ENCODE peak calls at places on chromosomes 11 and 22, in five cellular contexts. Y, D, M, E and P are unnamed samples.

GRCh38 chr22:35104491-35104890 is 38.5 kb downstream of the ISX start:
- DNase-seq in M (no peak), Y (no peak), E (no peak), D (no peak), P (no peak)

GRCh38 chr22:26890870-26891269 is 233.5 kb downstream of the MIAT start:
- DNase-seq in M (no peak), Y (no peak), D (no peak), E (no peak), P (no peak)

GRCh38 chr22:24499706-24500105 is 4.6 kb downstream of the UPB1 start:
- DNase-seq in D (no peak), E (no peak), M (no peak), Y (no peak), P (no peak)

GRCh38 chr11:2612884-2613571 is 86.8 kb downstream of the KCNQ1OT1 start:
- DNase-seq in Y (no peak), M (no peak), D (no peak), E (no peak), P (no peak)

GRCh38 chr11:115471367-115471766 is 32.8 kb downstream of the CADM1 start:
- DNase-seq in Y (no peak), D (no peak), E (no peak), M (peak), P (peak)

GRCh38 chr11:20156280-20156875 is 3.9 kb downstream of the DBX1 start:
- DNase-seq in M (no peak), D (no peak), E (peak), Y (peak), P (no peak)

GRCh38 chr11:118911880-118912741 is 13.6 kb downstream of the BCL9L start:
- DNase-seq in Y (peak), M (peak), E (no peak), D (peak), P (no peak)

GRCh38 chr11:15757299-15757698 is 599.0 kb downstream of the SOX6 start:
- DNase-seq in Y (no peak), M (no peak), E (no peak), D (no peak), P (no peak)

GRCh38 chr11:394858-395655 is 1.0 kb downstream of the PKP3 start:
- DNase-seq in D (no peak), Y (no peak), M (no peak), E (no peak), P (no peak)

GRCh38 chr11:13776134-13776815 is 107.8 kb downstream of the FAR1 start:
- DNase-seq in E (no peak), Y (no peak), D (no peak), M (no peak), P (no peak)

GRCh38 chr11:67666676-67667489 is 7.5 kb downstream of the ALDH3B2 start:
- DNase-seq in M (no peak), Y (no peak), D (no peak), E (peak), P (no peak)

GRCh38 chr22:38455530-38456271 is 702 bp upstream of the KCNJ4 start:
- DNase-seq in E (peak), M (no peak), D (no peak), Y (no peak), P (no peak)

GRCh38 chr22:32745251-32745995 is 56.1 kb upstream of the TIMP3 start:
- DNase-seq in D (peak), Y (peak), E (peak), M (no peak), P (no peak)

GRCh38 chr22:37420656-37421467 is 6.4 kb downstream of the ELFN2 start:
- DNase-seq in D (no peak), E (no peak), M (no peak), Y (no peak), P (no peak)

GRCh38 chr11:933002-933820 is 7.5 kb downstream of the AP2A2 start:
- DNase-seq in D (no peak), E (no peak), Y (no peak), M (no peak), P (no peak)

GRCh38 chr11:45162064-45162375 is 15.6 kb downstream of the PRDM11 start:
- DNase-seq in E (no peak), M (no peak), Y (no peak), D (no peak), P (no peak)

GRCh38 chr22:44091021-44091721 is 67.1 kb downstream of the PARVB start:
- DNase-seq in Y (no peak), M (no peak), E (peak), D (peak), P (no peak)

GRCh38 chr22:44869196-44869595 is 116.8 kb downstream of the ARHGAP8 start:
- DNase-seq in Y (no peak), E (peak), M (no peak), D (no peak), P (no peak)

GRCh38 chr11:73308003-73308962 is at the start of gene ARHGEF17:
- DNase-seq in M (peak), D (peak), E (peak), Y (peak), P (peak)
- TF ChIP-seq POLR2AphosphoS5 in M (peak), D (peak), E (peak), Y (peak), P (peak)

DNA sequence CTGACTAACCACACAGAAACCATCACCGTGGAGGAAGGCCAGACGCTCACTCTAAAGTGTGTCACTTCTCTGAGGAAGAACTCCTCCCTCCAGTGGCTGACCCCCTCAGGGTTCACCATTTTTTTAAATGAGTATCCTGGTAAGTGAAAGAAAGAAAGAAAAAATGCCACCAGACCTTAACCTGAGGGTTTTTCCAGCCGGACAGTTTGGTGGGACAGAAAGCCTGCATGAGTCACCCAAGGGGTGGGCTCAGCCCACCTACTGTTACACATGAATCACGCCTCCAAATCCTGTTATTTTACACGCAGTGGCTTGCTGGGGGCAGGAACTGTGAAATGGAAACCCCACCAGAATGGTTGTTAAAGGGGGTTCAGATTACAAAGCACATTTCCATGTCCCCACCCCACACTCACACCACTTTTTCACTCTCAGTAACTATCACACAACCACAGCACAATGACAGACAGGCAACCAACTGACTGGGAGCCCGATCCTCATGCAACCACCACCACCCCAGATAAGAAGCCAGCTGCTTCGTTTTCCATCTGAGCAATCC is 11.9 kb downstream of the CRTAM start:
- DNase-seq in M (no peak), Y (no peak), E (no peak), D (no peak), P (no peak)
- TF ChIP-seq EP300 in M (no peak), Y (no peak), E (no peak), D (no peak), P (no peak)

DNA sequence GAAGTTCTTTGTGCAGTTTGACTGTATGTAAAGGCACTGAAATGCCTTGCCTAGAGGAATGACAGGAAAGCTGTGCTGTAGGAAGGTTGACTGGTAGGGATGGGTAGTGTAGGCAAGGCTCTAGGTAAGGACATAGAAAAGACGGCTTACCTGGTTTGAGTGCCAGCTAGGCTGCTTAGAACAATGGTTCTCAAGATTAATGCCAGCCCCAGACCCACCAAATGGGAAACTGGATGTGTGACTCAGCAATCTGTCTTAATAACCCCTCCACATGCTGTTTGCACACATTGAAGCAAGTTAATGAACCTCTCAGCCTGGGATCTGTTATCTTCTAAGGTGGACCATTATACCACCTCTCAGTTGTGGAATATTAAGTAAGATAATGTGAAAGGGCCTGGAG is 3.7 kb downstream of the RPS3 start:
- DNase-seq in Y (no peak), E (no peak), D (no peak), M (no peak), P (no peak)
- TF ChIP-seq POLR2AphosphoS5 in Y (no peak), E (no peak), D (no peak), M (no peak), P (no peak)

GRCh38 chr22:21982338-21982965 is at the start of gene TOP3B:
- DNase-seq in M (peak), E (peak), Y (peak), D (peak), P (peak)
- TF ChIP-seq EP300 in M (no peak), E (no peak), Y (no peak), D (no peak), P (no peak)

DNA sequence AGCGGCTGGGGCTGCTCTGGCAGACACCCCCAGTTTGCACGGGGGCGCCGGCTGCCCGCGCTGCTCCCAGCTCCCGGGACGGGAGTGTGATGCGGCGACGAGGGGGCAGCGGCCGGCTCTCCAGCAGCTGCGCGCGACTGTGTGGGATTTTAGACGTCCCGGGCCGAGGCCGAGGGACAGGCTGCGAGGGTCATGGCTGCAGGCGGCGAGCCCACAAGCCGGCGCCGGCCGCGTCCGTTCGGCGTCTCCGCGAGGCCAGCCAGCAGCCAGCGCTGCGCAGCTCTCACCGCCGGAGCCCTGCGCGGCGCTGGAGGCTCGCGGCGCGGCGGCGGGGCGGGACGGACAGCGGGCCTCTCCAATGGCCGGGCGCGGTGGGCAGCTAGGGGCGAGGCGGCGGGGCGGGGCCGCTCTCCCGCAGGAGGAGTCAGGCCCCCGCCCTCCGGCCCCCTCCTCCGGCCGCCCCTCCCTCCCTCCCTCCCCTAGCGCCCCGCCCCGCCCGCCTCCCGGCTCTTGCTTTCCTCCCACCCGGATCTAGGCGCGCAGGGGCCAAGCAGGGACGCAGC is at the start of gene FZD4:
- DNase-seq in D (peak), M (peak), E (peak), Y (peak), P (peak)
- TF ChIP-seq POLR2AphosphoS5 in D (peak), M (peak), E (peak), Y (peak), P (peak)

DNA sequence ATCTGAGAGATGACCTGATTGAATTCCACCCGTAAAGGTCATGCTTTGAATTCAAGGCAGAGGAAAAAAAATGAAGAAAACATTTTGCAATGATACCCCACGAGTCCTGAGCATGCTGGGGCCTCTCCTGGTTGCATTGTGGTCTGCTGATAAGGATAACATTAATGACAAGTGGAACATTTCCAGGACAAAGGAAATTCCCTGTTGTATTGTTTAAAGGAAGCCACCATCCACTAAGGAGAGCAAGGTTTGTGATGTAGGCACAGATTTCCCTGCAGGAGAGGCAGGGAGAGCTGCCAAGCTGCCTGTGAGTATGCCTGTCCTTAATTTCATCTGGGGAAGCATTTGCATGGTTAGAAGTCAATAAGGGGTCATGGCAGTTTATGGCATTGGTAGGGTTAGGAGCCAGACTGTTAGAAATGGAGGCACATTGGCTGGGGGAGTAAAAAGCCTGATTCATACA is 21.9 kb downstream of the FLI1 start:
- DNase-seq in D (no peak), M (no peak), Y (no peak), E (no peak), P (no peak)
- TF ChIP-seq EP300 in D (no peak), M (no peak), Y (no peak), E (no peak), P (no peak)

DNA sequence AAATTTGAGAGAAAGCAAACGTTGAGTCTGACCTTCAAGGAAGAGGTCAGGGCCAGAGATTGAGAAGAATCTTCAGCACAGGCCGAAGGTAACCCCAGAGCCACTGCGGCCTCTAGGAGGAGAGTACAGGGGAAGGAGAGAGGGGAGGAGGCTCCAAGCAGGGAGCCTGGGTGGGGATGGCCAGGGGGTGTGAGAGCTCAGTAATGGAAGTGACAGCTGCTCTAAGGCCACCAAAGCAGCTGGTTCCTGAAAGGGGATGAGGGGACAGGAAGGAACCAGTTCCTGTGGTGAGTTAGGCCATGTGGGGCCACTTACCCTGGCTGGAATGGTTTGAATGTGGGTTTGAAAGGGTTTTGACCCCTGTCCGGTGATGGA is 46.1 kb downstream of the PISD start:
- DNase-seq in E (no peak), D (no peak), Y (no peak), M (no peak), P (no peak)
- TF ChIP-seq POLR2AphosphoS5 in E (peak), D (no peak), Y (no peak), M (no peak), P (no peak)

DNA sequence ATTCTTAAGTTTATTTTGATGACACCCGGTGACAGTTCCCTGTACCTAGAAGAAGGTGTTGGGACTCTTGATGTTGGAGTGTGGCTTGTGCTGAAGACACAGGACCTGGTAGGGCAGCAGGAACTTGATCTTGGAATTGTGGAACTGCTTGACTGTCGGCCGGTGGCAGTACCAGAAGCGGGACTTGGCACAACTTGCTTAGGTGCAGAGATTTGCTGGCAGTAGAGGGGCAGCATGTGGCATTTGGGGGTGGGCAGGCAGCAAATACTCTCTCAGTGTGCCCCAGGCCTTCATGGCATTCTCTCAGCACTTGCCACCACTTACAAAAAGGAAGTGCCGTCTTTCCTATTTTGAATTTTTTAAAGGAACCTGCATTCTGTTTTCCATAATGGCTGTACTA is 3.6 kb downstream of the PEX26 start:
- DNase-seq in M (no peak), D (no peak), Y (no peak), E (no peak), P (no peak)
- TF ChIP-seq EP300 in M (no peak), D (no peak), Y (no peak), E (no peak), P (no peak)

GRCh38 chr11:102933627-102934026 is 21.9 kb downstream of the MMP13 start:
- DNase-seq in M (no peak), E (no peak), D (no peak), Y (no peak), P (no peak)

GRCh38 chr11:102930451-102930850 is 25.1 kb downstream of the MMP13 start:
- DNase-seq in Y (no peak), D (no peak), M (no peak), E (no peak), P (no peak)

GRCh38 chr11:102934735-102935134 is 20.8 kb downstream of the MMP13 start:
- DNase-seq in E (no peak), D (no peak), Y (no peak), M (no peak), P (no peak)

GRCh38 chr11:102929966-102930365 is 25.6 kb downstream of the MMP13 start:
- DNase-seq in M (no peak), E (no peak), D (no peak), Y (no peak), P (no peak)

GRCh38 chr11:102932678-102933077 is 22.9 kb downstream of the MMP13 start:
- DNase-seq in M (no peak), Y (no peak), E (no peak), D (no peak), P (no peak)
- TF ChIP-seq POLR2AphosphoS5 in M (no peak), Y (no peak), E (no peak), D (no peak), P (no peak)

GRCh38 chr11:65888163-65888814 is at the start of gene FIBP:
- DNase-seq in D (peak), Y (peak), M (peak), E (peak), P (peak)
- TF ChIP-seq EP300 in D (no peak), Y (no peak), M (no peak), E (no peak), P (no peak)